ENCODE peak calls at places on chromosomes 3 and 15, in eight cellular contexts. L, T, N, Z, R, A, E and M are unnamed samples.

GRCh38 chr3:16521580-16521941 is 8.1 kb upstream of the RFTN1 start:
- DNase-seq in R (no peak), L (no peak), Z (no peak), E (no peak), N (no peak), T (no peak), A (no peak), M (no peak)

GRCh38 chr15:29870495-29871151 is 48.4 kb upstream of the TJP1 start:
- DNase-seq in N (peak), Z (peak), A (no peak), L (no peak), T (no peak), R (no peak), E (peak), M (no peak)

GRCh38 chr3:49018707-49019006 is 277 bp upstream of the DALRD3 start:
- DNase-seq in L (no peak), A (no peak), R (no peak), Z (no peak), E (no peak), N (no peak), T (no peak), M (no peak)

GRCh38 chr3:181610973-181611265 is 100.8 kb upstream of the SOX2 start:
- DNase-seq in T (no peak), A (no peak), L (no peak), Z (peak), E (no peak), R (no peak), N (peak), M (no peak)

GRCh38 chr3:112635674-112636073 is 5.3 kb downstream of the CCDC80 start:
- DNase-seq in Z (no peak), N (no peak), A (peak), T (no peak), E (no peak), L (peak), R (no peak), M (no peak)

GRCh38 chr15:64476550-64476949 is 16.2 kb downstream of the ZNF609 start:
- DNase-seq in A (no peak), R (no peak), E (no peak), Z (no peak), N (no peak), T (no peak), L (no peak), M (no peak)

GRCh38 chr3:102085431-102086226 is 236.3 kb downstream of the NFKBIZ start:
- DNase-seq in T (no peak), Z (no peak), A (peak), R (no peak), N (no peak), L (no peak), E (no peak), M (no peak)

GRCh38 chr3:139541156-139541897 is 1.8 kb upstream of the RBP1 start:
- DNase-seq in L (no peak), Z (peak), E (peak), N (no peak), T (no peak), A (no peak), R (no peak), M (no peak)

GRCh38 chr3:56851966-56852884 is 50.5 kb upstream of the ARHGEF3 start:
- DNase-seq in L (peak), A (no peak), E (no peak), T (no peak), Z (no peak), R (no peak), N (no peak), M (no peak)

GRCh38 chr15:96331942-96332853 is 1.7 kb downstream of the NR2F2 start:
- DNase-seq in E (no peak), Z (no peak), A (no peak), L (peak), T (no peak), R (no peak), N (peak), M (no peak)

GRCh38 chr15:60370804-60371700 is 26.7 kb downstream of the ANXA2 start:
- DNase-seq in Z (peak), T (peak), R (peak), A (peak), L (peak), E (no peak), N (no peak), M (no peak)

GRCh38 chr3:174325834-174326705 is 533.1 kb upstream of the NAALADL2 start:
- DNase-seq in T (no peak), L (no peak), N (no peak), A (peak), E (no peak), Z (no peak), R (no peak), M (no peak)

GRCh38 chr15:51077565-51078153 is 17.0 kb downstream of the TNFAIP8L3 start:
- DNase-seq in Z (peak), T (peak), A (no peak), E (peak), R (no peak), N (no peak), L (peak), M (no peak)

GRCh38 chr3:193194417-193194816 is 46.6 kb upstream of the PLAAT1 start:
- DNase-seq in Z (no peak), A (no peak), E (no peak), N (no peak), T (no peak), R (no peak), L (no peak), M (no peak)

GRCh38 chr3:46112296-46112695 is 85.0 kb upstream of the XCR1 start:
- DNase-seq in Z (no peak), R (no peak), A (no peak), T (no peak), N (no peak), E (no peak), L (peak), M (no peak)

GRCh38 chr3:128432898-128433629 is 33.6 kb downstream of the DNAJB8 start:
- DNase-seq in L (peak), N (no peak), E (no peak), A (no peak), R (no peak), T (no peak), Z (no peak), M (no peak)

GRCh38 chr3:71384393-71384792 is 199.1 kb downstream of the FOXP1 start:
- DNase-seq in Z (no peak), L (no peak), E (no peak), N (no peak), A (no peak), T (no peak), R (no peak), M (no peak)

GRCh38 chr3:162141232-162141631 is 644.6 kb downstream of the OTOL1 start:
- DNase-seq in A (peak), N (no peak), Z (no peak), R (no peak), T (no peak), E (no peak), L (peak), M (no peak)

GRCh38 chr3:69776926-69777581 is 37.8 kb downstream of the MITF start:
- DNase-seq in E (no peak), T (no peak), N (no peak), Z (no peak), R (no peak), L (no peak), A (no peak), M (no peak)

GRCh38 chr3:72255736-72256559 is 471.0 kb upstream of the PROK2 start:
- DNase-seq in Z (peak), L (peak), R (no peak), N (peak), T (no peak), A (no peak), E (peak), M (no peak)

GRCh38 chr3:146308222-146308621 is 57.3 kb upstream of the PLSCR4 start:
- DNase-seq in N (no peak), R (no peak), L (peak), A (peak), T (no peak), E (no peak), Z (no peak), M (no peak)

GRCh38 chr3:183490211-183490601 is 61.8 kb upstream of the MCF2L2 start:
- DNase-seq in A (no peak), R (no peak), N (no peak), T (no peak), Z (no peak), E (no peak), L (no peak), M (no peak)

GRCh38 chr3:114892117-114892870 is 254.8 kb downstream of the ZBTB20 start:
- DNase-seq in E (no peak), N (peak), A (no peak), R (peak), L (no peak), T (no peak), Z (no peak), M (no peak)

GRCh38 chr15:69757186-69757585 is 304.6 kb downstream of the RPLP1 start:
- DNase-seq in T (peak), N (no peak), E (no peak), Z (no peak), L (peak), A (peak), R (no peak), M (peak)

GRCh38 chr3:45659661-45660566 is 29.3 kb upstream of the SACM1L start:
- DNase-seq in A (peak), E (peak), R (peak), L (peak), T (peak), Z (peak), N (peak), M (peak)

GRCh38 chr3:56725175-56725574 is 42.1 kb upstream of the TASOR start:
- DNase-seq in A (no peak), R (no peak), E (no peak), N (no peak), L (peak), T (peak), Z (no peak), M (peak)

GRCh38 chr15:48794697-48795134 is 16.2 kb downstream of the CEP152 start:
- DNase-seq in N (no peak), E (no peak), L (no peak), T (no peak), Z (peak), R (no peak), A (peak), M (no peak)

GRCh38 chr3:149217347-149217746 is 4.3 kb downstream of the CP start:
- DNase-seq in A (no peak), L (no peak), R (no peak), T (no peak), E (no peak), Z (no peak), N (no peak), M (no peak)